ENCODE peak calls at places on chromosomes 13 and 19, in four cellular contexts. One of them, this sample, is unnamed.

GRCh38 chr19:47628058-47628771 is 19.3 kb downstream of the BICRA start:
- DNase-seq in stimulated activated CD8-positive, alpha-beta memory T cell treated with anti-CD3 and anti-CD28 coated beads, Interleukin-15, amount 100 ng/mL, for 24 hours: no peak
- DNase-seq in cardiac fibroblast: no peak
- DNase-seq in HT1080: no peak
- DNase-seq in this sample: no peak

GRCh38 chr19:13827656-13828055 is 32.4 kb downstream of the ZSWIM4 start:
- DNase-seq in stimulated activated CD8-positive, alpha-beta memory T cell treated with anti-CD3 and anti-CD28 coated beads, Interleukin-15, amount 100 ng/mL, for 24 hours: no peak
- DNase-seq in cardiac fibroblast: no peak
- DNase-seq in HT1080: no peak
- DNase-seq in this sample: no peak

GRCh38 chr19:31504221-31504620 is 155.0 kb upstream of the TSHZ3 start:
- DNase-seq in stimulated activated CD8-positive, alpha-beta memory T cell treated with anti-CD3 and anti-CD28 coated beads, Interleukin-15, amount 100 ng/mL, for 24 hours: no peak
- DNase-seq in cardiac fibroblast: no peak
- DNase-seq in HT1080: no peak
- DNase-seq in this sample: no peak

GRCh38 chr19:57327993-57328392 is 7.7 kb downstream of the ZNF543 start:
- DNase-seq in stimulated activated CD8-positive, alpha-beta memory T cell treated with anti-CD3 and anti-CD28 coated beads, Interleukin-15, amount 100 ng/mL, for 24 hours: no peak
- DNase-seq in cardiac fibroblast: no peak
- DNase-seq in HT1080: no peak
- DNase-seq in this sample: no peak

GRCh38 chr19:4577020-4577782 is 17.7 kb upstream of the SEMA6B start:
- DNase-seq in stimulated activated CD8-positive, alpha-beta memory T cell treated with anti-CD3 and anti-CD28 coated beads, Interleukin-15, amount 100 ng/mL, for 24 hours: no peak
- DNase-seq in cardiac fibroblast: peak; percentile 40
- DNase-seq in HT1080: no peak
- DNase-seq in this sample: no peak

GRCh38 chr19:17671906-17672305 is 16.2 kb downstream of the UNC13A start:
- DNase-seq in stimulated activated CD8-positive, alpha-beta memory T cell treated with anti-CD3 and anti-CD28 coated beads, Interleukin-15, amount 100 ng/mL, for 24 hours: no peak
- DNase-seq in cardiac fibroblast: peak; percentile 70
- DNase-seq in HT1080: peak; percentile 49
- DNase-seq in this sample: peak; percentile 29

GRCh38 chr19:44720945-44721344 is 22.0 kb downstream of the CEACAM16 start:
- DNase-seq in stimulated activated CD8-positive, alpha-beta memory T cell treated with anti-CD3 and anti-CD28 coated beads, Interleukin-15, amount 100 ng/mL, for 24 hours: no peak
- DNase-seq in cardiac fibroblast: no peak
- DNase-seq in HT1080: no peak
- DNase-seq in this sample: no peak

GRCh38 chr19:2479556-2480194 is 3.7 kb downstream of the GADD45B start:
- DNase-seq in stimulated activated CD8-positive, alpha-beta memory T cell treated with anti-CD3 and anti-CD28 coated beads, Interleukin-15, amount 100 ng/mL, for 24 hours: no peak
- DNase-seq in cardiac fibroblast: peak; percentile 72
- DNase-seq in HT1080: no peak
- DNase-seq in this sample: no peak

GRCh38 chr19:38739440-38740251 is 4.6 kb downstream of the CAPN12 start:
- DNase-seq in stimulated activated CD8-positive, alpha-beta memory T cell treated with anti-CD3 and anti-CD28 coated beads, Interleukin-15, amount 100 ng/mL, for 24 hours: no peak
- DNase-seq in cardiac fibroblast: no peak
- DNase-seq in HT1080: no peak
- DNase-seq in this sample: no peak

GRCh38 chr13:51066091-51066831 is 44.8 kb downstream of the C13orf42 start:
- DNase-seq in stimulated activated CD8-positive, alpha-beta memory T cell treated with anti-CD3 and anti-CD28 coated beads, Interleukin-15, amount 100 ng/mL, for 24 hours: no peak
- DNase-seq in cardiac fibroblast: peak; percentile 18
- DNase-seq in HT1080: peak; percentile 82
- DNase-seq in this sample: no peak

GRCh38 chr19:28859811-28860210 is 353.1 kb downstream of the UQCRFS1 start:
- DNase-seq in stimulated activated CD8-positive, alpha-beta memory T cell treated with anti-CD3 and anti-CD28 coated beads, Interleukin-15, amount 100 ng/mL, for 24 hours: no peak
- DNase-seq in cardiac fibroblast: no peak
- DNase-seq in HT1080: no peak
- DNase-seq in this sample: no peak

GRCh38 chr13:109494955-109495354 is 291.4 kb downstream of the IRS2 start:
- DNase-seq in stimulated activated CD8-positive, alpha-beta memory T cell treated with anti-CD3 and anti-CD28 coated beads, Interleukin-15, amount 100 ng/mL, for 24 hours: no peak
- DNase-seq in cardiac fibroblast: peak; percentile 96
- DNase-seq in HT1080: peak; percentile 82
- DNase-seq in this sample: no peak

GRCh38 chr19:15292847-15293582 is 39.3 kb downstream of the BRD4 start:
- DNase-seq in stimulated activated CD8-positive, alpha-beta memory T cell treated with anti-CD3 and anti-CD28 coated beads, Interleukin-15, amount 100 ng/mL, for 24 hours: no peak
- DNase-seq in cardiac fibroblast: no peak
- DNase-seq in HT1080: no peak
- DNase-seq in this sample: no peak

GRCh38 chr13:70755411-70755810 is 647.2 kb upstream of the KLHL1 start:
- DNase-seq in stimulated activated CD8-positive, alpha-beta memory T cell treated with anti-CD3 and anti-CD28 coated beads, Interleukin-15, amount 100 ng/mL, for 24 hours: no peak
- DNase-seq in cardiac fibroblast: no peak
- DNase-seq in HT1080: no peak
- DNase-seq in this sample: no peak

GRCh38 chr13:99926014-99926731 is 45.4 kb downstream of the ZIC5 start:
- DNase-seq in stimulated activated CD8-positive, alpha-beta memory T cell treated with anti-CD3 and anti-CD28 coated beads, Interleukin-15, amount 100 ng/mL, for 24 hours: no peak
- DNase-seq in cardiac fibroblast: no peak
- DNase-seq in HT1080: peak; percentile 42
- DNase-seq in this sample: no peak

GRCh38 chr19:49395581-49396407 is 7.7 kb downstream of the KASH5 start:
- DNase-seq in stimulated activated CD8-positive, alpha-beta memory T cell treated with anti-CD3 and anti-CD28 coated beads, Interleukin-15, amount 100 ng/mL, for 24 hours: no peak
- DNase-seq in cardiac fibroblast: no peak
- DNase-seq in HT1080: no peak
- DNase-seq in this sample: no peak

GRCh38 chr13:50990540-50991506 is 81.2 kb downstream of the RNASEH2B start:
- DNase-seq in stimulated activated CD8-positive, alpha-beta memory T cell treated with anti-CD3 and anti-CD28 coated beads, Interleukin-15, amount 100 ng/mL, for 24 hours: no peak
- DNase-seq in cardiac fibroblast: peak; percentile 58
- DNase-seq in HT1080: no peak
- DNase-seq in this sample: no peak

GRCh38 chr19:41792513-41793413 is 3.6 kb upstream of the CEACAM3 start:
- DNase-seq in stimulated activated CD8-positive, alpha-beta memory T cell treated with anti-CD3 and anti-CD28 coated beads, Interleukin-15, amount 100 ng/mL, for 24 hours: no peak
- DNase-seq in cardiac fibroblast: peak; percentile 64
- DNase-seq in HT1080: peak; percentile 48
- DNase-seq in this sample: peak; percentile 70

GRCh38 chr13:43874512-43875092 is 4.9 kb downstream of the CCDC122 start:
- DNase-seq in stimulated activated CD8-positive, alpha-beta memory T cell treated with anti-CD3 and anti-CD28 coated beads, Interleukin-15, amount 100 ng/mL, for 24 hours: no peak
- DNase-seq in cardiac fibroblast: peak; percentile 58
- DNase-seq in HT1080: peak; percentile 22
- DNase-seq in this sample: no peak

GRCh38 chr13:62040078-62040477 is 624.4 kb upstream of the PCDH20 start:
- DNase-seq in stimulated activated CD8-positive, alpha-beta memory T cell treated with anti-CD3 and anti-CD28 coated beads, Interleukin-15, amount 100 ng/mL, for 24 hours: no peak
- DNase-seq in cardiac fibroblast: no peak
- DNase-seq in HT1080: no peak
- DNase-seq in this sample: no peak

GRCh38 chr19:15769586-15769985 is 17.9 kb upstream of the OR10H5 start:
- DNase-seq in stimulated activated CD8-positive, alpha-beta memory T cell treated with anti-CD3 and anti-CD28 coated beads, Interleukin-15, amount 100 ng/mL, for 24 hours: no peak
- DNase-seq in cardiac fibroblast: no peak
- DNase-seq in HT1080: no peak
- DNase-seq in this sample: no peak

GRCh38 chr19:45115809-45116615 is 23.0 kb downstream of the PPP1R37 start:
- DNase-seq in stimulated activated CD8-positive, alpha-beta memory T cell treated with anti-CD3 and anti-CD28 coated beads, Interleukin-15, amount 100 ng/mL, for 24 hours: no peak
- DNase-seq in cardiac fibroblast: no peak
- DNase-seq in HT1080: no peak
- DNase-seq in this sample: no peak

GRCh38 chr13:42495256-42495655 is 78.7 kb upstream of the TNFSF11 start:
- DNase-seq in stimulated activated CD8-positive, alpha-beta memory T cell treated with anti-CD3 and anti-CD28 coated beads, Interleukin-15, amount 100 ng/mL, for 24 hours: no peak
- DNase-seq in cardiac fibroblast: peak; percentile 57
- DNase-seq in HT1080: no peak
- DNase-seq in this sample: no peak

GRCh38 chr13:111177081-111177711 is 62.1 kb downstream of the ARHGEF7 start:
- DNase-seq in stimulated activated CD8-positive, alpha-beta memory T cell treated with anti-CD3 and anti-CD28 coated beads, Interleukin-15, amount 100 ng/mL, for 24 hours: no peak
- DNase-seq in cardiac fibroblast: peak; percentile 91
- DNase-seq in HT1080: peak; percentile 48
- DNase-seq in this sample: no peak

GRCh38 chr19:6381030-6381750 is 5.5 kb upstream of the PSPN start:
- DNase-seq in stimulated activated CD8-positive, alpha-beta memory T cell treated with anti-CD3 and anti-CD28 coated beads, Interleukin-15, amount 100 ng/mL, for 24 hours: no peak
- DNase-seq in cardiac fibroblast: no peak
- DNase-seq in HT1080: no peak
- DNase-seq in this sample: no peak

GRCh38 chr19:10006335-10006708 is 4.0 kb downstream of the COL5A3 start:
- DNase-seq in stimulated activated CD8-positive, alpha-beta memory T cell treated with anti-CD3 and anti-CD28 coated beads, Interleukin-15, amount 100 ng/mL, for 24 hours: no peak
- DNase-seq in cardiac fibroblast: peak; percentile 82
- DNase-seq in HT1080: no peak
- DNase-seq in this sample: no peak

GRCh38 chr13:76879211-76879875 is 6.9 kb downstream of the KCTD12 start:
- DNase-seq in stimulated activated CD8-positive, alpha-beta memory T cell treated with anti-CD3 and anti-CD28 coated beads, Interleukin-15, amount 100 ng/mL, for 24 hours: no peak
- DNase-seq in cardiac fibroblast: peak; percentile 94
- DNase-seq in HT1080: peak; percentile 93
- DNase-seq in this sample: no peak

GRCh38 chr19:50679177-50680125 is 30.2 kb downstream of the C19orf81 start:
- DNase-seq in stimulated activated CD8-positive, alpha-beta memory T cell treated with anti-CD3 and anti-CD28 coated beads, Interleukin-15, amount 100 ng/mL, for 24 hours: peak; percentile 61
- DNase-seq in cardiac fibroblast: peak; percentile 71
- DNase-seq in HT1080: peak; percentile 65
- DNase-seq in this sample: peak; percentile 18